ENCODE peak calls at places on chromosomes 5 and 9, in nine cellular contexts. J is naive thymus-derived CD4-positive, alpha-beta T cell; M is neuronal stem cell; V is WERI-Rb-1; Q is lower lobe of right lung; R is CD8-positive, alpha-beta memory T cell; A is psoas muscle; U is astrocyte; E is breast epithelium. B is an unnamed sample. For H3K27me3 and H3K36me3, the result is how much of the 10 kb centered on the place peaks cover.

GRCh38 chr5:40027395-40027794 is 602.6 kb upstream of the DAB2 start:
- DNase-seq in J (no peak), M (no peak), V (no peak), Q (no peak), R (no peak), A (no peak), U (no peak), E (no peak), B (no peak)

GRCh38 chr5:168347368-168347767 is 55.9 kb downstream of the WWC1 start:
- DNase-seq in J (no peak), M (no peak), V (no peak), Q (no peak), R (no peak), A (no peak), U (no peak), E (no peak), B (no peak)

GRCh38 chr9:114947058-114947457 is 16.7 kb upstream of the TNFSF8 start:
- DNase-seq in J (no peak), M (no peak), V (no peak), Q (no peak), R (no peak), A (no peak), U (no peak), E (no peak), B (no peak)

GRCh38 chr5:75260708-75261107 is 24.0 kb upstream of the ANKRD31 start:
- DNase-seq in J (no peak), M (no peak), V (no peak), Q (no peak), R (no peak), A (no peak), U (no peak), E (no peak), B (no peak)

GRCh38 chr9:38417003-38417965 is 7.0 kb downstream of the IGFBPL1 start:
- DNase-seq in J (no peak), M (no peak), V (peak), Q (no peak), R (peak), A (no peak), U (no peak), E (no peak), B (no peak)

GRCh38 chr5:170484459-170484831 is 19.4 kb upstream of the KCNIP1 start:
- DNase-seq in J (no peak), M (no peak), V (no peak), Q (no peak), R (no peak), A (no peak), U (no peak), E (no peak), B (no peak)

GRCh38 chr5:14400085-14400484 is 181.5 kb upstream of the OTULINL start:
- DNase-seq in J (no peak), M (no peak), V (no peak), Q (no peak), R (no peak), A (no peak), U (peak), E (no peak), B (no peak)

GRCh38 chr9:3330792-3331420 is 194.9 kb downstream of the RFX3 start:
- DNase-seq in J (no peak), M (no peak), V (no peak), Q (no peak), R (no peak), A (no peak), U (peak), E (no peak), B (no peak)

GRCh38 chr5:60703944-60704343 is 4.0 kb upstream of the DEPDC1B start:
- DNase-seq in J (no peak), M (no peak), V (no peak), Q (no peak), R (no peak), A (no peak), U (no peak), E (no peak), B (no peak)

GRCh38 chr5:84168841-84169240 is 215.8 kb downstream of the EDIL3 start:
- DNase-seq in J (no peak), M (no peak), V (no peak), Q (no peak), R (no peak), A (no peak), U (peak), E (no peak), B (no peak)

GRCh38 chr5:59793000-59793399 is 100.5 kb downstream of the PDE4D start:
- DNase-seq in J (no peak), M (no peak), V (no peak), Q (no peak), R (no peak), A (peak), U (peak), E (no peak), B (no peak)

GRCh38 chr9:93673844-93674334 is 97.5 kb downstream of the PHF2 start:
- DNase-seq in J (peak), M (no peak), V (peak), Q (no peak), R (no peak), A (peak), U (no peak), E (peak), B (peak)

GRCh38 chr9:127783111-127783621 is 2.7 kb upstream of the CDK9 start:
- DNase-seq in J (peak), M (no peak), V (no peak), Q (peak), R (peak), A (peak), U (no peak), E (no peak), B (peak)

GRCh38 chr9:114486205-114486963 is 18.9 kb downstream of the WHRN start:
- DNase-seq in J (no peak), M (no peak), V (no peak), Q (no peak), R (no peak), A (no peak), U (peak), E (no peak), B (no peak)

GRCh38 chr9:68530618-68531017 is 10.1 kb downstream of the TMEM252 start:
- DNase-seq in J (no peak), M (no peak), V (peak), Q (peak), R (no peak), A (peak), U (no peak), E (no peak), B (peak)

GRCh38 chr5:143139585-143139984 is 263.9 kb downstream of the NR3C1 start:
- DNase-seq in J (no peak), M (no peak), V (peak), Q (no peak), R (no peak), A (no peak), U (no peak), E (no peak), B (no peak)

GRCh38 chr5:53479656-53480473 is 564 bp upstream of the FST start:
- DNase-seq in J (no peak), M (peak), V (peak), Q (peak), R (no peak), A (peak), U (peak), E (no peak), B (peak)

GRCh38 chr9:69104830-69105527 is 69.1 kb upstream of the TJP2 start:
- DNase-seq in J (no peak), M (no peak), V (no peak), Q (peak), R (no peak), A (no peak), U (no peak), E (peak), B (peak)

GRCh38 chr5:52705720-52706119 is 82.0 kb upstream of the ITGA1 start:
- DNase-seq in J (no peak), M (no peak), V (no peak), Q (no peak), R (no peak), A (no peak), U (no peak), E (no peak), B (no peak)

GRCh38 chr5:28397502-28397941 is 1359.1 kb upstream of the CDH9 start:
- DNase-seq in J (no peak), M (no peak), V (no peak), Q (no peak), R (no peak), A (no peak), U (peak), E (no peak), B (no peak)

GRCh38 chr9:13113751-13114150 is 165.7 kb downstream of the MPDZ start:
- DNase-seq in J (no peak), M (no peak), V (no peak), Q (no peak), R (no peak), A (no peak), U (peak), E (no peak), B (no peak)

GRCh38 chr5:50593681-50594080 is 72.8 kb upstream of the PARP8 start:
- DNase-seq in J (no peak), M (no peak), V (no peak), Q (no peak), R (peak), A (no peak), U (no peak), E (no peak), B (no peak)

DNA sequence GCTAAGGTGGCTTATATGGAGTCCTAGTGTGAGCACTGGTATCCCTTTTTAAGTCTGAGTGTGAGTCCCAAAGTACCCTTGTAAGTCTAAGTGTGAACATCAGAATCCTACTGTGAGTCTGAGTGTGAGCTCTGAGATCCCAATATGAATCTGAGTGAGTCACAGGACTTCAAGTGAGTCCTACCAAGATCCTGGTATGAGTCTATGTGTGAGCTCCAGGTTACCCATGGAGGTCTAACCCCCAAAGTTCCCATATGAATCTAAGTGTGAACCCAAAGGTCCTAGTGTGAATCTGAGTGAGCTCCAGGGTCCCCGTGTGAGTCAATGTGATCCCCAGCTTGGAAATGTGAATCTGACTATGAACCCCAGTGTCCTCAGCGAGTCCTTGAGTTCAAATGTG is 2.3 kb downstream of the CNTFR start:
- DNase-seq in J (no peak), M (no peak), V (no peak), Q (no peak), R (no peak), A (no peak), U (no peak), E (no peak), B (no peak)
- H3K27me3 ChIP-seq in J (under half), M (under half), V (under half), Q (half or more), R (half or more), A (under half), U (half or more), E (under half), B (under half)

DNA sequence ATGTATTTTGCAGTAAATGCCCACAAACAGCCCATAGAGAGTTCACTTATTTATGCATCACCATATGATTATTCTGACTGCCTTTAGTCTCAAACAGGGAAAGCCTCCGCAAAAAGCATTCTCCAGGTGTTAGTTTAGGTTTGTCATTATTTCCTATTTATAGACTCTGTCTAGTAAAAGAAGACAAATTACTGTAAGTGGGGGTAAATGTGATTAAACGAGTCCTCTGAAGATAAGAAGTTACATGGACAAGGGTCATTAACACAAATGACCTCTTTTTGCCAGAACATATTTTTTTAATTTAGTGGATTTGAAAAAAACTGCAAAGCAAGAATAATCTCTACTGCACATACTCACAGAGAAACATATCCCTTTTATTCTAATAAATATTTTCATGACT is 67.8 kb downstream of the POU5F2 start:
- DNase-seq in J (no peak), M (no peak), V (no peak), Q (no peak), R (no peak), A (no peak), U (no peak), E (no peak), B (no peak)
- H3K36me3 ChIP-seq in J (under half), M (under half), V (under half), Q (under half), R (under half), A (under half), U (under half), E (under half), B (under half)

DNA sequence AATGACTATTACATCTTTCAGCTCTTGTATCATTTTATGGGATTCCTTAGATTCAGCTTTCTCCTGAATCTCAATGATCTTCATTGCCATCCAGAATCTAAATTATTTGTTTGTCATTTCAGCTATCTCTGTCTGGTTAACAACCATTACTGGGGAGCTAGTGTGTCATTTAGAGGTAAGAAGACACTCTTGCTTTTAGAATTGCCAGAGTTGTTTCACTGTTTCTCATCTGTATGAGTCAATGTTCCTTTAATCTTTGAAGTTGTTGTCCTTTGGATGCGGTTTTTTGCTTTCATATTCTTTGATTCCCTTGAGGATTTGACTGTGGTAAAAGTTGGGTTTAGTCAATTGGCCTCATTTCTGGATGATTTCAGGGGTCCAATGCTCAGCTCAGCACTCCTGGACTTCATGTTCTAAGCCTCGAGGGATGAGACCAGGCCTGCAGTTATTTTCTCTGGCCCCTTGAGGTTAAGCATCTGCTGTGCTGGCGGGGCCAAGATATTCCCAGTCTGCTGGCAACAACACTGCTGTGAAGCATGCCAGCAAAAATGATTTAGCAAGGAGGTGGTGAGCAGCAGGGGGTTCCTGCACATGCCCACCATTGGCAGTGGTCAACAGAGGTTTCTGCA is 102.4 kb upstream of the PCSK5 start:
- DNase-seq in J (no peak), M (no peak), V (no peak), Q (no peak), R (no peak), A (peak), U (peak), E (no peak), B (no peak)
- H3K27ac ChIP-seq in J (no peak), M (no peak), V (no peak), Q (no peak), R (no peak), A (no peak), U (no peak), E (no peak), B (no peak)

DNA sequence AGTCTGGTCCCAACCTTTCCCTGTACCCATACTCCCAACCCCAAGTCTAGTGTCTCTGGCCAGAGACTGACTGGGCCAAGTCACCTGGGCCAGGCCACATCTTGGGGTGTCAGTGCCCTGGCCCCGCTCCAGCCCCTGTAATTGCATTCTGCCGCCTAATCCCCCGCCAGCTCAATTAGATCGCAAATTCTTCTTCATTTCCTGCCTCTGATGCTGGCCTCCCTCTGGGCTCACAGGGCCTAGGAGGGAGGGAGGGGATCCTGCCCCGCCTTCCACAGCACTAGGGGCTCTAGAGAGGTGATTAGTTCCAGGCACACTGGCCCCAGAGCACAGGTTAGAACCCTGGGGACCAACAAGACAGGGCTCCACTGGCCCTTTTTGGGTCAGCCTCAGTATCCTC is 5.5 kb downstream of the CXXC5 start:
- DNase-seq in J (no peak), M (no peak), V (peak), Q (no peak), R (no peak), A (peak), U (no peak), E (no peak), B (peak)
- H3K27me3 ChIP-seq in J (under half), M (under half), V (under half), Q (under half), R (under half), A (under half), U (under half), E (under half), B (under half)

GRCh38 chr9:126128494-126129142 is 198.0 kb upstream of the MVB12B start:
- DNase-seq in J (no peak), M (no peak), V (no peak), Q (no peak), R (no peak), A (no peak), U (no peak), E (no peak), B (no peak)
- H3K36me3 ChIP-seq in J (under half), M (under half), V (under half), Q (under half), R (under half), A (under half), U (under half), E (under half), B (under half)

DNA sequence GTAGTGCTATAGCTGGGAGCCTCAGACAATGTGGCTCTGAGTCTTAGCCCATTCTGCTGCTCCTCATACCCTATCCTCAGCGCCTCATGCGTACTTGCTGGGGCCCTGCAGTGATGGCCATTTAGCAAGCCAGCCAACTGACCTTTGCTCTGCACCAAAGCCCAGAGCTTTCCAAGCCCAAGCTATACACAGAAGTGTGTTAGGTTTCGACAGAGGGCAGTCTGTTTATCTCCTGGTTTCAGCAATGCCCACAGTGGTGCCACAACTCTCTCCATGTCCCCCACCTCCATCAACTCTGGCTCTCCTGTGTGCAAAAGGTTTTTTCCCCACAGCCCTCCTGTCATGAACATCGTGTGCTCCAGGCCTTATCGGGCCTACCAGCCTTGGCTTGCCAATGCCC is 16.9 kb downstream of the GNG10 start:
- DNase-seq in J (no peak), M (no peak), V (no peak), Q (no peak), R (no peak), A (no peak), U (no peak), E (no peak), B (no peak)
- H3K27ac ChIP-seq in J (no peak), M (no peak), V (no peak), Q (no peak), R (no peak), A (no peak), U (no peak), E (no peak), B (no peak)

GRCh38 chr5:93584531-93585053 is 1.6 kb downstream of the NR2F1 start:
- DNase-seq in J (no peak), M (no peak), V (no peak), Q (no peak), R (no peak), A (peak), U (no peak), E (no peak), B (peak)
- H3K27me3 ChIP-seq in J (half or more), M (under half), V (under half), Q (half or more), R (half or more), A (under half), U (under half), E (under half), B (half or more)

B was measured in left lung.